ENCODE peak calls at places on chromosomes 16 and 17, in ten cellular contexts. D is heart left ventricle, P is endothelial cell of umbilical vein, E is aorta, C is fibroblast of lung, T is tibial nerve, K is body of pancreas, F is left lung, N is kidney, I is breast epithelium. B is an unnamed sample.

GRCh38 chr16:58426095-58426494 is 33.8 kb downstream of the GINS3 start:
- DNase-seq in P (no peak), T (no peak), I (no peak), C (no peak), N (no peak), D (peak; percentile 35), F (no peak), K (no peak), E (peak; percentile 66), B (no peak)

GRCh38 chr16:2024026-2024425 is 2.7 kb upstream of the NHERF2 start:
- DNase-seq in F (peak; percentile 56), I (no peak), T (no peak), N (no peak), K (no peak), E (no peak), D (no peak), P (no peak), C (no peak), B (no peak)

GRCh38 chr17:29250666-29251065 is 4.0 kb downstream of the CRYBA1 start:
- DNase-seq in T (no peak), D (no peak), E (no peak), P (no peak), F (no peak), C (peak; percentile 92), I (no peak), K (no peak), N (no peak), B (no peak)

GRCh38 chr16:123971-124370 is 14.5 kb downstream of the NPRL3 start:
- DNase-seq in D (no peak), N (no peak), C (no peak), K (no peak), E (no peak), P (no peak), F (no peak), T (no peak), I (no peak), B (no peak)

GRCh38 chr17:55527520-55528118 is 16.4 kb upstream of the SMIM36 start:
- DNase-seq in I (no peak), T (no peak), C (peak; percentile 49), E (no peak), P (peak; percentile 71), F (no peak), K (no peak), N (no peak), D (no peak), B (peak; percentile 25)

GRCh38 chr17:55734128-55734781 is 11.6 kb upstream of the TMEM100 start:
- DNase-seq in E (no peak), C (peak; percentile 65), D (no peak), K (no peak), N (no peak), P (peak; percentile 10), T (no peak), F (no peak), I (no peak), B (peak; percentile 49)

GRCh38 chr17:69734656-69735055 is 320.2 kb downstream of the MAP2K6 start:
- DNase-seq in F (no peak), E (no peak), C (peak; percentile 61), N (no peak), K (no peak), T (no peak), P (no peak), D (no peak), I (no peak), B (no peak)

GRCh38 chr16:84176192-84177053 is 10.4 kb downstream of the TAF1C start:
- DNase-seq in F (no peak), N (peak; percentile 80), I (no peak), K (no peak), P (no peak), D (peak; percentile 38), C (no peak), E (no peak), T (no peak), B (peak; percentile 55)

GRCh38 chr17:82246365-82247174 is 17.7 kb downstream of the SLC16A3 start:
- DNase-seq in E (no peak), C (peak; percentile 75), I (no peak), N (peak; percentile 81), F (peak; percentile 82), T (no peak), K (no peak), D (peak; percentile 67), P (peak; percentile 30), B (peak; percentile 80)

GRCh38 chr16:70161350-70161749 is 12.2 kb upstream of the CLEC18C start:
- DNase-seq in P (peak; percentile 2), E (peak; percentile 14), F (peak; percentile 43), C (no peak), N (peak; percentile 72), T (no peak), K (no peak), D (no peak), I (no peak), B (no peak)

GRCh38 chr16:70160388-70160787 is 13.2 kb upstream of the CLEC18C start:
- DNase-seq in T (no peak), K (no peak), D (no peak), C (no peak), F (peak; percentile 18), P (no peak), I (no peak), N (no peak), E (peak; percentile 17), B (no peak)

GRCh38 chr16:70158261-70158939 is 15.2 kb upstream of the CLEC18C start:
- DNase-seq in D (no peak), P (peak; percentile 3), C (no peak), F (peak; percentile 25), K (no peak), T (no peak), E (no peak), I (no peak), N (no peak), B (no peak)

GRCh38 chr16:70160821-70161220 is 12.8 kb upstream of the CLEC18C start:
- DNase-seq in T (no peak), C (no peak), P (no peak), F (peak; percentile 54), K (no peak), E (peak; percentile 26), D (no peak), I (no peak), N (peak; percentile 62), B (no peak)

DNA sequence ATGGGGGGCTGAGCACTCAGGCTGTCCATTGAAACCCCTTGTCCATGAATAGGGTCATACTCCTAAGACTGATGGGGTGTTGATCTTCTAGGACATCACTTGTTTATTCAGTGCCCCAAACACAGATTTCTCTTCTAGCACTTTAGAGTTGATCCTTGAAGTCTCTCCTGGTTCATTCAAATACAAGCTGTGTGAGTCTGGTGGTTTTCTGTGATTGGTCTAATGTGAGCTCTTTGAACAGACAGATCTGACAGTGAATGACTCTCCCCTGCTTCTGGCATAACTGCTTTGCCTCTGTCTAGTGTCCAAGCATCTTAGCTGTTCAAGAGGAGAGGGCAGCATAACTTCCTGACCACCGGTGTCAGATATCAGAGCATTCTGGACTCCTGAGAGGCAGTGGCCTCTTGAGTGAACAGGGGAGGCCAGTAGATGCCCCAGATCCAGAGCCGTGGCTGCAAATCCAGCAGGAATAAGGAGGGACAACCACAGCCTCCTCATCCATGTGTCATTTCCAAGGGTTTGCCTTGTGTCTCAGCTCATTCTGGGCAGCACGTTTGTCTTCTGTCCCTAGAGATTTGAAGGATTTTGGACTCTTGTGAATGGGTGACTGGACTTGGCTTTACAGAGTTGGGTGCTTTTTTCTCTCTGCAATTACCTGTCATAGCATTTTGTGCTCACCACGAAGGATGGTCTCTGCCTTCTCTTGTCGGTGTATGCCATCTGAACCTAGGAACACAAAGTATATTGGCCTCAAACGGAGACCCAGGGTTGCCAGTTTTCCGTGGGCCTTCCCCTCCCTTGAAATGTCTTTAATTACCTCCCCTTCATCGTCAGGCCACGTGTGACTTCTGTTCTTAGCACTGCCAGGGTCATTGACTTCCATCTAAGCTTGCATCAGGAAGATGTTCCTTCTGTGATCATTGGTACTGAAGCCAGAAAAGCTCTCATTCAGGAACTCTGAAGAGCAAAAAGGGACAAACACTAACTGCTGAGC is 13.9 kb upstream of the CLEC18C start:
- DNase-seq in P (peak; percentile 2), T (no peak), D (no peak), F (peak; percentile 44), I (no peak), N (no peak), C (peak; percentile 65), E (peak; percentile 23), K (no peak), B (no peak)
- H3K4me1 ChIP-seq in P (peaks cover 9% of the 10 kb centered on the region), T (no peaks in the 10 kb centered on the region), D (no peaks in the 10 kb centered on the region), F (no peaks in the 10 kb centered on the region), I (no peaks in the 10 kb centered on the region), N (peaks cover 4% of the 10 kb centered on the region), C (peaks cover 7% of the 10 kb centered on the region), E (no peaks in the 10 kb centered on the region), K (no peaks in the 10 kb centered on the region), B (no peaks in the 10 kb centered on the region)

GRCh38 chr16:75152635-75153034 is 4.3 kb downstream of the ZFP1 start:
- DNase-seq in I (no peak), T (no peak), C (no peak), K (no peak), E (no peak), D (no peak), N (no peak), P (no peak), F (no peak), B (no peak)
- H3K9me3 ChIP-seq in I (peaks cover 11% of the 10 kb centered on the region), T (peaks cover 9% of the 10 kb centered on the region), C (no peaks in the 10 kb centered on the region), K (no peaks in the 10 kb centered on the region), E (no peaks in the 10 kb centered on the region), D (peaks cover 3% of the 10 kb centered on the region), N (peaks cover 3% of the 10 kb centered on the region), P (no peaks in the 10 kb centered on the region), F (no peaks in the 10 kb centered on the region), B (no peaks in the 10 kb centered on the region)

DNA sequence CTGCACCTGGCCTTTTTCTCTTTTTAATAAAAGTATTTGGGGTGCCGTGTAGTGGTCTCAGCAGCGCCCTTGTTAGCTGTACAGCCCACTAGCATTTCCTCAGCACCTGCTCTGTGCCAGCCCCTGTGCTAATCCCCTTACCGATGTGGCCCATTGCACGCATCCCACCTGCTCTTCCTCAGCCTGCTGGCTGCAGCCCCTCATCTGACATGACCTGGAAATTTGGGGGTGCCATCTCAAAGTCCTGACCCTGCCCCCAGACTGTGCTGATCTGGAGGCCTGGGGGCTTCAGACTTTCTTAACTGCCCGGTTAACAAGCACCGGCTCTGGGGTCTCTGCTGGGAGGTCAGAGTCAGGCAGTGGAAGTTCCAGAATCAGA is 10.4 kb downstream of the GPRC5C start:
- DNase-seq in T (no peak), F (peak; percentile 15), K (no peak), I (no peak), P (no peak), D (no peak), C (no peak), N (peak; percentile 51), E (no peak), B (no peak)
- H3K4me1 ChIP-seq in T (peaks cover 38% of the 10 kb centered on the region), F (peaks cover 23% of the 10 kb centered on the region), K (peaks cover 47% of the 10 kb centered on the region), I (peaks cover 29% of the 10 kb centered on the region), P (no peaks in the 10 kb centered on the region), D (peaks cover 54% of the 10 kb centered on the region), C (no peaks in the 10 kb centered on the region), N (peaks cover 56% of the 10 kb centered on the region), E (peaks cover 1% of the 10 kb centered on the region), B (peaks cover 15% of the 10 kb centered on the region)

DNA sequence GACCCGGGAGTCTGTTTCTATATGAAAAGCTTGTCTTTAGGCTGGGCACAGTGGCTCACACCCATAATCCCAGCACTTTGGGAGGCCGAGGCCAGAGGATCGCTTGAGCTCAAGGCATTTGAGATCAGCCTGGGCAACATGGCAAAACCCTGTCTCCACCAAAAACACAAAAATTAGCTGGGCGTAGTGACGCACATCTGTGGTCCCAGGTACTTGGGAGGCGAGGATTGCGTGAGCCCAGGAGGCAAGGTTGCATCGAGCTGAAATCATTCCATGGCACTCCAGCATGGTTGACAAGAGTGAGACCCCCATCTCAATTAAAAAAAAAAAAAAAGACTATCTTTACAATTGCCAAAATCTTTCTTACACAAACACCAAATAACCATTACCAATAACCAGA is 22.7 kb upstream of the RFFL start:
- DNase-seq in I (no peak), F (no peak), N (no peak), C (no peak), D (no peak), T (no peak), K (no peak), P (no peak), E (no peak), B (no peak)
- H3K9me3 ChIP-seq in I (no peaks in the 10 kb centered on the region), F (no peaks in the 10 kb centered on the region), N (no peaks in the 10 kb centered on the region), C (no peaks in the 10 kb centered on the region), D (no peaks in the 10 kb centered on the region), T (no peaks in the 10 kb centered on the region), K (no peaks in the 10 kb centered on the region), P (no peaks in the 10 kb centered on the region), E (no peaks in the 10 kb centered on the region), B (no peaks in the 10 kb centered on the region)

B was measured in right cardiac atrium.